ENCODE peak calls at places on chromosomes 16 and 17, in ten cellular contexts. One of them, this sample, is unnamed.
A peak's percentile ranks its signal among the peaks of the same experiment; 100 is the strongest.

GRCh38 chr16:54817940-54818574 is 112.6 kb upstream of the IRX5 start:
- DNase-seq in HCEC 1CT: no peak
- DNase-seq in hippocampal formation: no peak
- DNase-seq in HEK293T: no peak
- DNase-seq in NT2/D1: peak; percentile 9
- DNase-seq in HT-29: no peak
- DNase-seq in NCI-H1092 treated with DMSO at 0.1 percent for 48 hours: no peak
- DNase-seq in activated naive CD4-positive, alpha-beta T cell: no peak
- DNase-seq in germinal center: no peak
- DNase-seq in endodermal cell: peak; percentile 65
- DNase-seq in this sample: no peak

GRCh38 chr17:61250335-61250890 is 149.2 kb upstream of the TBX2 start:
- DNase-seq in HCEC 1CT: peak; percentile 69
- DNase-seq in hippocampal formation: no peak
- DNase-seq in HEK293T: no peak
- DNase-seq in NT2/D1: no peak
- DNase-seq in HT-29: peak; percentile 57
- DNase-seq in NCI-H1092 treated with DMSO at 0.1 percent for 48 hours: no peak
- DNase-seq in activated naive CD4-positive, alpha-beta T cell: no peak
- DNase-seq in germinal center: no peak
- DNase-seq in endodermal cell: no peak
- DNase-seq in this sample: no peak

GRCh38 chr17:44008205-44008909 is 3.9 kb downstream of the NAGS start:
- DNase-seq in HCEC 1CT: no peak
- DNase-seq in hippocampal formation: no peak
- DNase-seq in HEK293T: no peak
- DNase-seq in NT2/D1: no peak
- DNase-seq in HT-29: no peak
- DNase-seq in NCI-H1092 treated with DMSO at 0.1 percent for 48 hours: no peak
- DNase-seq in activated naive CD4-positive, alpha-beta T cell: no peak
- DNase-seq in germinal center: no peak
- DNase-seq in endodermal cell: peak; percentile 80
- DNase-seq in this sample: no peak

GRCh38 chr17:40915199-40915661 is 22.2 kb downstream of the KRT23 start:
- DNase-seq in HCEC 1CT: peak; percentile 98
- DNase-seq in hippocampal formation: no peak
- DNase-seq in HEK293T: no peak
- DNase-seq in NT2/D1: no peak
- DNase-seq in HT-29: peak; percentile 81
- DNase-seq in NCI-H1092 treated with DMSO at 0.1 percent for 48 hours: no peak
- DNase-seq in activated naive CD4-positive, alpha-beta T cell: no peak
- DNase-seq in germinal center: no peak
- DNase-seq in endodermal cell: no peak
- DNase-seq in this sample: no peak

GRCh38 chr16:66188786-66189725 is 177.4 kb upstream of the CDH5 start:
- DNase-seq in HCEC 1CT: peak; percentile 20
- DNase-seq in hippocampal formation: peak; percentile 64
- DNase-seq in HEK293T: no peak
- DNase-seq in NT2/D1: no peak
- DNase-seq in HT-29: no peak
- DNase-seq in NCI-H1092 treated with DMSO at 0.1 percent for 48 hours: peak; percentile 43
- DNase-seq in activated naive CD4-positive, alpha-beta T cell: no peak
- DNase-seq in germinal center: no peak
- DNase-seq in endodermal cell: peak; percentile 29
- DNase-seq in this sample: no peak

GRCh38 chr16:75938818-75939217 is 212.5 kb upstream of the CPHXL start:
- DNase-seq in HCEC 1CT: no peak
- DNase-seq in hippocampal formation: no peak
- DNase-seq in HEK293T: no peak
- DNase-seq in NT2/D1: no peak
- DNase-seq in HT-29: no peak
- DNase-seq in NCI-H1092 treated with DMSO at 0.1 percent for 48 hours: no peak
- DNase-seq in activated naive CD4-positive, alpha-beta T cell: no peak
- DNase-seq in germinal center: no peak
- DNase-seq in endodermal cell: no peak
- DNase-seq in this sample: no peak

GRCh38 chr16:54932737-54933254 is 2.1 kb downstream of the IRX5 start:
- DNase-seq in HCEC 1CT: no peak
- DNase-seq in hippocampal formation: no peak
- DNase-seq in HEK293T: no peak
- DNase-seq in NT2/D1: no peak
- DNase-seq in HT-29: no peak
- DNase-seq in NCI-H1092 treated with DMSO at 0.1 percent for 48 hours: no peak
- DNase-seq in activated naive CD4-positive, alpha-beta T cell: no peak
- DNase-seq in germinal center: no peak
- DNase-seq in endodermal cell: peak; percentile 83
- DNase-seq in this sample: no peak

GRCh38 chr16:4184038-4184702 is 57.7 kb downstream of the SRL start:
- DNase-seq in HCEC 1CT: no peak
- DNase-seq in hippocampal formation: no peak
- DNase-seq in HEK293T: no peak
- DNase-seq in NT2/D1: no peak
- DNase-seq in HT-29: no peak
- DNase-seq in NCI-H1092 treated with DMSO at 0.1 percent for 48 hours: no peak
- DNase-seq in activated naive CD4-positive, alpha-beta T cell: no peak
- DNase-seq in germinal center: no peak
- DNase-seq in endodermal cell: peak; percentile 63
- DNase-seq in this sample: no peak

GRCh38 chr16:71746442-71747046 is 22.0 kb upstream of the PHLPP2 start:
- DNase-seq in HCEC 1CT: peak; percentile 26
- DNase-seq in hippocampal formation: peak; percentile 31
- DNase-seq in HEK293T: peak; percentile 59
- DNase-seq in NT2/D1: peak; percentile 11
- DNase-seq in HT-29: peak; percentile 76
- DNase-seq in NCI-H1092 treated with DMSO at 0.1 percent for 48 hours: peak; percentile 9
- DNase-seq in activated naive CD4-positive, alpha-beta T cell: no peak
- DNase-seq in germinal center: peak; percentile 60
- DNase-seq in endodermal cell: no peak
- DNase-seq in this sample: peak; percentile 61

GRCh38 chr17:41812176-41813038 is at the start of gene FKBP10:
- DNase-seq in HCEC 1CT: peak; percentile 72
- DNase-seq in hippocampal formation: peak; percentile 14
- DNase-seq in HEK293T: peak; percentile 86
- DNase-seq in NT2/D1: peak; percentile 88
- DNase-seq in HT-29: peak; percentile 73
- DNase-seq in NCI-H1092 treated with DMSO at 0.1 percent for 48 hours: peak; percentile 45
- DNase-seq in activated naive CD4-positive, alpha-beta T cell: no peak
- DNase-seq in germinal center: peak; percentile 43
- DNase-seq in endodermal cell: peak; percentile 96
- DNase-seq in this sample: peak; percentile 62

GRCh38 chr17:22694362-22695227 is 1002.3 kb downstream of the KCNJ18 start:
- DNase-seq in HCEC 1CT: no peak
- DNase-seq in hippocampal formation: no peak
- DNase-seq in HEK293T: no peak
- DNase-seq in NT2/D1: peak; percentile 18
- DNase-seq in HT-29: no peak
- DNase-seq in NCI-H1092 treated with DMSO at 0.1 percent for 48 hours: no peak
- DNase-seq in activated naive CD4-positive, alpha-beta T cell: no peak
- DNase-seq in germinal center: no peak
- DNase-seq in endodermal cell: peak; percentile 61
- DNase-seq in this sample: no peak

GRCh38 chr16:68839831-68840230 is 3.5 kb upstream of the TANGO6 start:
- DNase-seq in HCEC 1CT: no peak
- DNase-seq in hippocampal formation: no peak
- DNase-seq in HEK293T: no peak
- DNase-seq in NT2/D1: no peak
- DNase-seq in HT-29: no peak
- DNase-seq in NCI-H1092 treated with DMSO at 0.1 percent for 48 hours: no peak
- DNase-seq in activated naive CD4-positive, alpha-beta T cell: no peak
- DNase-seq in germinal center: no peak
- DNase-seq in endodermal cell: no peak
- DNase-seq in this sample: no peak

GRCh38 chr17:64534187-64534586 is 27.4 kb downstream of the CEP95 start:
- DNase-seq in HCEC 1CT: no peak
- DNase-seq in hippocampal formation: no peak
- DNase-seq in HEK293T: no peak
- DNase-seq in NT2/D1: no peak
- DNase-seq in HT-29: peak; percentile 42
- DNase-seq in NCI-H1092 treated with DMSO at 0.1 percent for 48 hours: no peak
- DNase-seq in activated naive CD4-positive, alpha-beta T cell: no peak
- DNase-seq in germinal center: peak; percentile 14
- DNase-seq in endodermal cell: no peak
- DNase-seq in this sample: peak; percentile 18

GRCh38 chr17:40304464-40304863 is 4.5 kb upstream of the RARA start:
- DNase-seq in HCEC 1CT: peak; percentile 75
- DNase-seq in hippocampal formation: no peak
- DNase-seq in HEK293T: no peak
- DNase-seq in NT2/D1: no peak
- DNase-seq in HT-29: no peak
- DNase-seq in NCI-H1092 treated with DMSO at 0.1 percent for 48 hours: no peak
- DNase-seq in activated naive CD4-positive, alpha-beta T cell: no peak
- DNase-seq in germinal center: no peak
- DNase-seq in endodermal cell: no peak
- DNase-seq in this sample: no peak

GRCh38 chr16:70430667-70431536 is 8.0 kb downstream of the ST3GAL2 start:
- DNase-seq in HCEC 1CT: no peak
- DNase-seq in hippocampal formation: no peak
- DNase-seq in HEK293T: no peak
- DNase-seq in NT2/D1: no peak
- DNase-seq in HT-29: peak; percentile 26
- DNase-seq in NCI-H1092 treated with DMSO at 0.1 percent for 48 hours: no peak
- DNase-seq in activated naive CD4-positive, alpha-beta T cell: no peak
- DNase-seq in germinal center: peak; percentile 87
- DNase-seq in endodermal cell: peak; percentile 79
- DNase-seq in this sample: peak; percentile 65

GRCh38 chr16:30457256-30457655 is 11.6 kb upstream of the SEPHS2 start:
- DNase-seq in HCEC 1CT: no peak
- DNase-seq in hippocampal formation: no peak
- DNase-seq in HEK293T: no peak
- DNase-seq in NT2/D1: no peak
- DNase-seq in HT-29: no peak
- DNase-seq in NCI-H1092 treated with DMSO at 0.1 percent for 48 hours: no peak
- DNase-seq in activated naive CD4-positive, alpha-beta T cell: no peak
- DNase-seq in germinal center: no peak
- DNase-seq in endodermal cell: no peak
- DNase-seq in this sample: no peak

GRCh38 chr16:57720142-57720575 is 15.4 kb upstream of the KATNB1 start:
- DNase-seq in HCEC 1CT: peak; percentile 46
- DNase-seq in hippocampal formation: no peak
- DNase-seq in HEK293T: peak; percentile 51
- DNase-seq in NT2/D1: no peak
- DNase-seq in HT-29: peak; percentile 73
- DNase-seq in NCI-H1092 treated with DMSO at 0.1 percent for 48 hours: peak; percentile 15
- DNase-seq in activated naive CD4-positive, alpha-beta T cell: no peak
- DNase-seq in germinal center: no peak
- DNase-seq in endodermal cell: peak; percentile 82
- DNase-seq in this sample: peak; percentile 19

GRCh38 chr16:30184430-30185140 is 1.2 kb downstream of the CORO1A start:
- DNase-seq in HCEC 1CT: no peak
- DNase-seq in hippocampal formation: no peak
- DNase-seq in HEK293T: peak; percentile 19
- DNase-seq in NT2/D1: no peak
- DNase-seq in HT-29: peak; percentile 14
- DNase-seq in NCI-H1092 treated with DMSO at 0.1 percent for 48 hours: peak; percentile 34
- DNase-seq in activated naive CD4-positive, alpha-beta T cell: no peak
- DNase-seq in germinal center: peak; percentile 43
- DNase-seq in endodermal cell: peak; percentile 47
- DNase-seq in this sample: no peak

GRCh38 chr17:33976816-33977215 is 278.3 kb upstream of the CCL2 start:
- DNase-seq in HCEC 1CT: no peak
- DNase-seq in hippocampal formation: no peak
- DNase-seq in HEK293T: no peak
- DNase-seq in NT2/D1: no peak
- DNase-seq in HT-29: no peak
- DNase-seq in NCI-H1092 treated with DMSO at 0.1 percent for 48 hours: no peak
- DNase-seq in activated naive CD4-positive, alpha-beta T cell: no peak
- DNase-seq in germinal center: no peak
- DNase-seq in endodermal cell: peak; percentile 46
- DNase-seq in this sample: no peak

GRCh38 chr17:58312021-58312630 is 16.5 kb downstream of the TSPOAP1 start:
- DNase-seq in HCEC 1CT: no peak
- DNase-seq in hippocampal formation: no peak
- DNase-seq in HEK293T: no peak
- DNase-seq in NT2/D1: no peak
- DNase-seq in HT-29: no peak
- DNase-seq in NCI-H1092 treated with DMSO at 0.1 percent for 48 hours: no peak
- DNase-seq in activated naive CD4-positive, alpha-beta T cell: no peak
- DNase-seq in germinal center: no peak
- DNase-seq in endodermal cell: peak; percentile 52
- DNase-seq in this sample: no peak

This sample was measured in A673.